ENCODE peak calls at places on chromosomes 6 and 20, in six cellular contexts. M is GM23248; R is CD8-positive, alpha-beta T cell; P is keratinocyte; E is PC-9; B is HCT116. T is an unnamed sample. For H3K9me3, the result is how much of the 10 kb centered on the place peaks cover.

GRCh38 chr6:24899647-24900325 is 36.0 kb downstream of the RIPOR2 start:
- DNase-seq in M (no peak), R (peak), P (no peak), E (no peak), B (no peak), T (no peak)

GRCh38 chr20:63915471-63915870 is 20.5 kb downstream of the DNAJC5 start:
- DNase-seq in M (no peak), R (no peak), P (no peak), E (no peak), B (no peak), T (no peak)

GRCh38 chr20:32832664-32833063 is 12.9 kb downstream of the MAPRE1 start:
- DNase-seq in M (no peak), R (peak), P (no peak), E (no peak), B (no peak), T (no peak)

GRCh38 chr6:69719602-69720193 is 77.1 kb downstream of the LMBRD1 start:
- DNase-seq in M (peak), R (no peak), P (no peak), E (no peak), B (peak), T (no peak)

GRCh38 chr6:8159966-8160365 is 57.6 kb upstream of the EEF1E1 start:
- DNase-seq in M (no peak), R (no peak), P (no peak), E (no peak), B (no peak), T (no peak)

GRCh38 chr6:157825243-157825904 is 2.3 kb downstream of the SNX9 start:
- DNase-seq in M (peak), R (no peak), P (no peak), E (no peak), B (no peak), T (no peak)

GRCh38 chr20:47701612-47702011 is 83.7 kb downstream of the SULF2 start:
- DNase-seq in M (peak), R (no peak), P (no peak), E (no peak), B (no peak), T (no peak)

GRCh38 chr20:4038047-4038459 is 22.7 kb upstream of the RNF24 start:
- DNase-seq in M (peak), R (peak), P (no peak), E (peak), B (no peak), T (peak)

GRCh38 chr6:150683320-150683719 is 83.6 kb downstream of the PLEKHG1 start:
- DNase-seq in M (no peak), R (no peak), P (no peak), E (no peak), B (no peak), T (no peak)

GRCh38 chr6:132490024-132490423 is 22.9 kb downstream of the STX7 start:
- DNase-seq in M (peak), R (no peak), P (no peak), E (no peak), B (no peak), T (no peak)

GRCh38 chr6:50602191-50602810 is 111.0 kb upstream of the TFAP2D start:
- DNase-seq in M (peak), R (no peak), P (peak), E (no peak), B (peak), T (no peak)

GRCh38 chr6:158536891-158537798 is 22.7 kb upstream of the TMEM181 start:
- DNase-seq in M (peak), R (no peak), P (no peak), E (no peak), B (peak), T (peak)

DNA sequence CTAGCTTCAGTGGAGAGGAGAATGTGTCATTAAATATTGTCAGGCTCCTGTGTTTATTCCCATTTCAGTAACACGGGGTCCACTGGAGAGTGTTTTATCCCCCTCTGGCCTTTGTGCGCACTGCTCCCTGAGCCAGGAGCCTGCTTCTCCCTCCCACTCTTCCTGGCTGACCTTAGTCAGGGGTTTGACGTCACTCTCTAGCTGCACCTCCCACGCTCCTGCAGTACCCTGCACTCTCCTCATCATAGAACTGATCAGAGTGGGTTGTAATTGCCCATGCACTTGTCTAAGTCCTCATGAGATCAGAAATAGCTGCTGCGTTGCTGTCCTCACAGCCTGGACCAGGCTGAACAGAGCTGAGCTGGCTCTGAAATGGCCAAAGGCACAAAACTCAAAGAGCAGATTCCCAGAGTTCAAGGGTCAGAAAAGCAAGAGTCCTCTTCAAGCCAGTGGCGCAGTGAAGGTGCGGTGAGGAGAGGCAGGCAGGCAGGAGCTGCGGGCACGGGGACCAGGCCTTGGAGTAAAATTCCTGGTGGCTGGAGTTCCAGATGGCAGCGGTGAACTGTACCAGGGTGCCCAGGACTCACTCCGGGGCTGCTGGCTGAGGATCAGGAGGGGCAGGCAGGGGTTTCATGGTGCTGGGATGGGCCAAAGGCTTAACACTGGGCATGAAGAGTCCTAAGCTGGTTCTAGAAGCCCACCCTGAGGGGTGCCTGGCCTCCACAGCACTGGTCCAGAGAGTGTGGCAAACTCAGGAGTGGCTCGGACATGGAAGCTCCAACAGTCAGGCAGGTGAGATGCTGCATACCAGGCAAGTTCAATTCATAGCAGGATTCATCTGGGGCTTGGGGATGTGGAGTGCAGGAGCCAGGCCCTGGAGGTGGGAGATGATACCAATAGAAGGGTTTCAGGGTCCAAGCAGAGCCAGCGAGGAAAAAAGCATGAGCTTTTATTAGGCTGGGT is 170.9 kb downstream of the SCP2D1 start:
- DNase-seq in M (peak), R (no peak), P (no peak), E (no peak), B (no peak), T (no peak)
- H3K9me3 ChIP-seq in M (under half), R (under half), P (under half), E (under half), B (under half), T (under half)

DNA sequence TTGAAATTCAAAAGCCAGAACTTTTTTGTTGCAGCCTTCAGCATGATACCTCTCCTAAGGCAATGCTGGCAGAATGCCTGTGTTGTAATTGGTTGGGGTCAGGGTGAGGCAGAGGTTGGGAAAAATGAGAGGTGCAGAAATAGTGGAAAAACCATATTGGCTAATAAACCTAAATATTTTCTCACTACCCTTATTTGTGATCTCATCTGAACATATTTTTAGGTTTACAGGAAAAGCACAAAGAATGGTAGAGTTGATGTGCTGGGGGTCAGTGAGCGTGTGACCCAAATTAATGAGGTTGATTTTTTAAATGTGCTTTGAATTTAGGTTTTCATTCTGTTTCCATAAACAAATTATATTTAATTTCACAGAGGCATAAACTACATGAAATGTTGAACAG is 437.3 kb downstream of the HDGFL1 start:
- DNase-seq in M (no peak), R (no peak), P (no peak), E (no peak), B (no peak), T (no peak)
- H3K9me3 ChIP-seq in M (under half), R (under half), P (under half), E (under half), B (under half), T (under half)

GRCh38 chr6:23086100-23086499 is 516.7 kb downstream of the HDGFL1 start:
- DNase-seq in M (no peak), R (no peak), P (no peak), E (no peak), B (no peak), T (no peak)

GRCh38 chr6:23091795-23092194 is 522.4 kb downstream of the HDGFL1 start:
- DNase-seq in M (peak), R (no peak), P (no peak), E (no peak), B (no peak), T (no peak)

DNA sequence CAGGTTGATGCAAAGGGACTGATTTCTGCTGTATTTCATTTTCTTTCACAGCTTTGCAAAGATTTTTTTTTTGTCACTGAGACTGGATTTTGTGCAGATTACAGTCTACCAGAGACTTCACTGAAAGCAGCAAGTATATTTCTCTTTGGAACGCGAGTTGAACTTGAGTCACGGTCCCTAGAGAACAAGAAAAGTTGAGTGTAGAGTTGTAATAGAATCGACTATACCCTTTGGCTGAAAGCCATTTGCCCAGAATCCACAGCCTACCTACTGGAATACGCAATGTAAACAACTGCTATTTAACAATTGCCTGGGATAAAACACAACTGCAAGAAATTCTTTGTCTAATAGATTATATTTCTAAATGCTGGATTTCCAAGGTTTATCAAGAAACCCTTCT is 520.6 kb downstream of the HDGFL1 start:
- DNase-seq in M (no peak), R (no peak), P (no peak), E (no peak), B (no peak), T (no peak)
- H3K9me3 ChIP-seq in M (under half), R (under half), P (under half), E (under half), B (under half), T (under half)

DNA sequence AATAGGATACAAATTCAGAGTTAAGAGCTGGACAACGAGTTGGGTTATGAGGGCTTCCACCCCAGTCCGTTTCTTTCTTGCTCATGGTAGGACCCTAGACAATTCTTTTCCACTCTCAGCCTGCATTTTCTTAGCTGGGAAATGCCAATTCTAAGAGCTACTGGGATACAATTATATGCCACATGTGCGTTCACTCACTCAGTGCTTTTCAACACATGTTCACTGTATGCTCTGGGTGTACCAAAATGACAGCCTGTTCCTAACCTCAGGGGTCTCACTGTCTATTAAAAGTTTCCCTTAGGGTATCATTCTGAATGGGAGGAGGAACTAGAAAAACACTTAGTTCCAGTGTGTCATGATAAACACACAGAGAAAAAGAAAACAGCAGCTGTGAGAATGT is 505 bp upstream of the DEFB115 start:
- DNase-seq in M (no peak), R (no peak), P (no peak), E (no peak), B (no peak), T (no peak)
- H3K9me3 ChIP-seq in M (under half), R (under half), P (under half), E (under half), B (under half), T (under half)

GRCh38 chr20:37458761-37459160 is 62.3 kb upstream of the NNAT start:
- DNase-seq in M (no peak), R (no peak), P (no peak), E (no peak), B (no peak), T (no peak)

GRCh38 chr20:37454636-37455035 is 66.4 kb upstream of the NNAT start:
- DNase-seq in M (no peak), R (no peak), P (no peak), E (no peak), B (no peak), T (no peak)

GRCh38 chr20:37455659-37456058 is 65.4 kb upstream of the NNAT start:
- DNase-seq in M (no peak), R (no peak), P (no peak), E (no peak), B (no peak), T (no peak)

GRCh38 chr20:37457928-37458327 is 63.1 kb upstream of the NNAT start:
- DNase-seq in M (no peak), R (no peak), P (no peak), E (no peak), B (no peak), T (no peak)

GRCh38 chr20:37456948-37457347 is 64.1 kb upstream of the NNAT start:
- DNase-seq in M (no peak), R (no peak), P (no peak), E (no peak), B (no peak), T (no peak)
- H3K9me3 ChIP-seq in M (under half), R (under half), P (under half), E (under half), B (under half), T (under half)

GRCh38 chr6:4799912-4800311 is 23.7 kb downstream of the CDYL start:
- DNase-seq in M (no peak), R (no peak), P (no peak), E (no peak), B (no peak), T (no peak)
- H3K9me3 ChIP-seq in M (under half), R (under half), P (under half), E (under half), B (under half), T (under half)

T was measured in T-helper 17 cell.